ENCODE peak calls at places on chromosome 14, in six cellular contexts. Y is stimulated activated effector memory CD8-positive, alpha-beta T cell treated with anti-CD3 and anti-CD28 coated beads, Interleukin-12 subunit alpha, Interleukin-12 subunit beta, amount 100 ng/mL, for 72 hours; S is NT2/D1; A is Peyer's patch; Q is HCEC 1CT; N is T follicular helper cell. X is an unnamed sample.
A peak's percentile ranks its signal among the peaks of the same experiment; 100 is the strongest.

GRCh38 chr14:40386433-40386832 is 954.2 kb upstream of the FBXO33 start:
- DNase-seq in Y (no peak), S (no peak), A (no peak), Q (no peak), N (no peak), X (no peak)

GRCh38 chr14:104821971-104822608 is 21.2 kb downstream of the ZBTB42 start:
- DNase-seq in Y (no peak), S (no peak), A (peak; percentile 38), Q (no peak), N (no peak), X (no peak)

GRCh38 chr14:104306450-104307040 is 168.2 kb downstream of the KIF26A start:
- DNase-seq in Y (no peak), S (no peak), A (no peak), Q (no peak), N (no peak), X (no peak)

GRCh38 chr14:21039585-21040369 is 2.4 kb upstream of the RNASE7 start:
- DNase-seq in Y (no peak), S (no peak), A (peak; percentile 57), Q (peak; percentile 54), N (no peak), X (peak; percentile 13)

GRCh38 chr14:97299661-97300060 is 502.5 kb downstream of the VRK1 start:
- DNase-seq in Y (no peak), S (no peak), A (no peak), Q (no peak), N (no peak), X (no peak)

GRCh38 chr14:92207928-92208265 is 86.1 kb downstream of the CPSF2 start:
- DNase-seq in Y (no peak), S (no peak), A (no peak), Q (no peak), N (no peak), X (no peak)

GRCh38 chr14:60722836-60723217 is 1.3 kb downstream of the SIX4 start:
- DNase-seq in Y (no peak), S (no peak), A (no peak), Q (no peak), N (no peak), X (no peak)

GRCh38 chr14:104864267-104865068 is 600 bp upstream of the CEP170B start:
- DNase-seq in Y (no peak), S (no peak), A (peak; percentile 93), Q (no peak), N (no peak), X (no peak)

GRCh38 chr14:105761842-105762241 is 235.5 kb downstream of the TMEM121 start:
- DNase-seq in Y (no peak), S (no peak), A (no peak), Q (no peak), N (no peak), X (no peak)

GRCh38 chr14:70239802-70240201 is 51.1 kb upstream of the SLC8A3 start:
- DNase-seq in Y (no peak), S (no peak), A (no peak), Q (no peak), N (no peak), X (peak; percentile 39)

GRCh38 chr14:58492044-58492443 is 64.5 kb downstream of the KIAA0586 start:
- DNase-seq in Y (no peak), S (no peak), A (no peak), Q (no peak), N (no peak), X (no peak)

GRCh38 chr14:26401170-26401968 is 196.5 kb downstream of the NOVA1 start:
- DNase-seq in Y (no peak), S (no peak), A (no peak), Q (no peak), N (no peak), X (no peak)

GRCh38 chr14:104421892-104422291 is 157.7 kb upstream of the C14orf180 start:
- DNase-seq in Y (peak; percentile 20), S (no peak), A (no peak), Q (no peak), N (no peak), X (no peak)

X was measured in memory B cell.